ENCODE peak calls at places on chromosomes 6 and 20, in ten cellular contexts. N, I, Y, Z, T, B, O, F, L and W are unnamed samples.

GRCh38 chr6:155829646-155830045 is 374.0 kb upstream of the NOX3 start:
- DNase-seq in N (no peak), I (no peak), Y (no peak), Z (no peak), T (no peak), B (no peak), O (no peak), F (no peak), L (no peak), W (no peak)

GRCh38 chr6:36129889-36130671 is at the start of gene MAPK13:
- DNase-seq in N (no peak), I (no peak), Y (peak; percentile 81), Z (no peak), T (no peak), B (no peak), O (no peak), F (no peak), L (no peak), W (no peak)

GRCh38 chr6:46734867-46735719 is at the start of gene PLA2G7:
- DNase-seq in N (no peak), I (no peak), Y (no peak), Z (no peak), T (no peak), B (no peak), O (peak; percentile 38), F (no peak), L (no peak), W (no peak)

GRCh38 chr20:53360815-53361214 is 232.8 kb downstream of the ZNF217 start:
- DNase-seq in N (no peak), I (no peak), Y (no peak), Z (no peak), T (no peak), B (no peak), O (no peak), F (no peak), L (no peak), W (no peak)

GRCh38 chr6:110399219-110400071 is 15.9 kb downstream of the DDO start:
- DNase-seq in N (no peak), I (no peak), Y (no peak), Z (no peak), T (no peak), B (no peak), O (no peak), F (no peak), L (no peak), W (no peak)

GRCh38 chr6:136137008-136137689 is 113.0 kb downstream of the MTFR2 start:
- DNase-seq in N (no peak), I (no peak), Y (no peak), Z (no peak), T (no peak), B (no peak), O (no peak), F (peak; percentile 34), L (peak; percentile 15), W (no peak)

GRCh38 chr20:34150616-34151015 is 38.6 kb upstream of the EIF2S2 start:
- DNase-seq in N (no peak), I (no peak), Y (no peak), Z (no peak), T (no peak), B (no peak), O (no peak), F (no peak), L (no peak), W (no peak)

GRCh38 chr6:70304611-70305010 is 1.7 kb upstream of the COL9A1 start:
- DNase-seq in N (no peak), I (no peak), Y (no peak), Z (no peak), T (no peak), B (no peak), O (no peak), F (no peak), L (no peak), W (no peak)

GRCh38 chr20:19601133-19601810 is 156.8 kb upstream of the RIN2 start:
- DNase-seq in N (no peak), I (no peak), Y (no peak), Z (no peak), T (no peak), B (no peak), O (no peak), F (no peak), L (no peak), W (no peak)

GRCh38 chr20:20212675-20213096 is 155.2 kb upstream of the INSM1 start:
- DNase-seq in N (no peak), I (no peak), Y (no peak), Z (no peak), T (no peak), B (no peak), O (no peak), F (no peak), L (no peak), W (no peak)

GRCh38 chr6:89044988-89045387 is 35.6 kb upstream of the PNRC1 start:
- DNase-seq in N (no peak), I (no peak), Y (peak; percentile 8), Z (no peak), T (no peak), B (no peak), O (no peak), F (no peak), L (peak; percentile 55), W (no peak)

GRCh38 chr6:30071081-30071818 is 4.3 kb downstream of the PPP1R11 start:
- DNase-seq in N (no peak), I (no peak), Y (no peak), Z (no peak), T (no peak), B (no peak), O (no peak), F (no peak), L (no peak), W (no peak)

GRCh38 chr6:108958900-108959770 is 110.9 kb downstream of the ARMC2 start:
- DNase-seq in N (no peak), I (no peak), Y (peak; percentile 32), Z (no peak), T (no peak), B (no peak), O (no peak), F (no peak), L (no peak), W (no peak)

GRCh38 chr6:41373919-41374617 is 38.7 kb downstream of the NCR2 start:
- DNase-seq in N (no peak), I (no peak), Y (no peak), Z (no peak), T (no peak), B (no peak), O (no peak), F (no peak), L (no peak), W (no peak)

GRCh38 chr6:15077964-15078363 is 167.9 kb upstream of the JARID2 start:
- DNase-seq in N (no peak), I (no peak), Y (no peak), Z (no peak), T (no peak), B (no peak), O (no peak), F (no peak), L (no peak), W (no peak)

GRCh38 chr6:119301429-119301828 is 48.1 kb downstream of the MAN1A1 start:
- DNase-seq in N (no peak), I (no peak), Y (no peak), Z (no peak), T (no peak), B (no peak), O (no peak), F (no peak), L (no peak), W (no peak)

GRCh38 chr20:59864726-59865125 is 68.7 kb downstream of the SYCP2 start:
- DNase-seq in N (no peak), I (no peak), Y (no peak), Z (no peak), T (no peak), B (no peak), O (no peak), F (no peak), L (no peak), W (no peak)

GRCh38 chr6:40909811-40910210 is 129.2 kb downstream of the UNC5CL start:
- DNase-seq in N (no peak), I (no peak), Y (no peak), Z (no peak), T (no peak), B (no peak), O (no peak), F (no peak), L (no peak), W (no peak)

GRCh38 chr6:56708810-56709597 is 66.3 kb upstream of the DST start:
- DNase-seq in N (peak; percentile 69), I (no peak), Y (peak; percentile 64), Z (peak; percentile 57), T (no peak), B (peak; percentile 91), O (no peak), F (no peak), L (peak; percentile 73), W (no peak)

GRCh38 chr20:19976595-19977372 is 40.4 kb upstream of the NAA20 start:
- DNase-seq in N (peak; percentile 24), I (no peak), Y (peak; percentile 27), Z (peak; percentile 79), T (no peak), B (peak; percentile 80), O (peak; percentile 25), F (peak; percentile 58), L (peak; percentile 82), W (no peak)

GRCh38 chr6:134077301-134077700 is 24.9 kb upstream of the SLC2A12 start:
- DNase-seq in N (no peak), I (no peak), Y (no peak), Z (peak; percentile 58), T (no peak), B (peak; percentile 48), O (no peak), F (peak; percentile 58), L (no peak), W (no peak)

GRCh38 chr6:168157272-168158007 is 78.4 kb upstream of the FRMD1 start:
- DNase-seq in N (no peak), I (no peak), Y (no peak), Z (peak; percentile 26), T (no peak), B (no peak), O (no peak), F (peak; percentile 76), L (no peak), W (peak; percentile 15)

GRCh38 chr20:59724457-59725366 is 120.4 kb downstream of the PHACTR3 start:
- DNase-seq in N (no peak), I (no peak), Y (no peak), Z (no peak), T (no peak), B (no peak), O (no peak), F (no peak), L (no peak), W (no peak)

GRCh38 chr6:126661646-126662045 is 321.7 kb downstream of the CENPW start:
- DNase-seq in N (peak; percentile 65), I (no peak), Y (no peak), Z (peak; percentile 5), T (no peak), B (peak; percentile 84), O (no peak), F (peak; percentile 61), L (no peak), W (peak; percentile 33)